ENCODE peak calls at places on chromosomes 11 and 22, in five cellular contexts. B, J, W, S and N are unnamed samples.

GRCh38 chr22:27372969-27373670 is 428.4 kb downstream of the MN1 start:
- DNase-seq in B (peak; percentile 86), J (no peak), S (no peak), W (peak; percentile 18), N (no peak)

GRCh38 chr11:72227316-72228228 is 3.0 kb downstream of the INPPL1 start:
- DNase-seq in S (no peak), B (no peak), W (no peak), J (peak; percentile 59), N (no peak)

GRCh38 chr11:60367896-60368295 is 10.4 kb upstream of the MS4A7 start:
- DNase-seq in B (no peak), J (no peak), S (no peak), W (no peak), N (no peak)

GRCh38 chr11:73404048-73404447 is 27.8 kb downstream of the RELT start:
- DNase-seq in B (no peak), W (peak; percentile 59), J (peak; percentile 53), S (no peak), N (peak; percentile 49)

GRCh38 chr22:23397008-23397617 is 183.0 kb downstream of the IGLL1 start:
- DNase-seq in S (no peak), J (no peak), W (no peak), B (no peak), N (no peak)

GRCh38 chr22:31046591-31047226 is 34.4 kb upstream of the SMTN start:
- DNase-seq in B (no peak), S (no peak), W (no peak), J (peak; percentile 62), N (no peak)

GRCh38 chr22:46519377-46519776 is 18.0 kb downstream of the CELSR1 start:
- DNase-seq in S (no peak), J (no peak), W (no peak), B (no peak), N (no peak)

GRCh38 chr11:15660496-15660895 is 545.8 kb downstream of the INSC start:
- DNase-seq in W (no peak), J (no peak), S (no peak), B (peak; percentile 7), N (peak; percentile 28)

GRCh38 chr11:131042041-131042390 is 125.7 kb upstream of the SNX19 start:
- DNase-seq in J (peak; percentile 57), B (no peak), S (no peak), W (no peak), N (no peak)

GRCh38 chr11:18720811-18721575 is 5.0 kb downstream of the IGSF22 start:
- DNase-seq in J (peak; percentile 46), W (peak; percentile 55), B (peak; percentile 92), S (peak; percentile 32), N (no peak)

GRCh38 chr11:129625930-129626329 is 189.7 kb upstream of the TMEM45B start:
- DNase-seq in B (no peak), W (no peak), S (no peak), J (no peak), N (peak; percentile 90)

GRCh38 chr11:88338223-88338661 is 706 bp upstream of the CTSC start:
- DNase-seq in J (peak; percentile 84), S (peak; percentile 47), W (peak; percentile 47), B (peak; percentile 55), N (peak; percentile 94)

DNA sequence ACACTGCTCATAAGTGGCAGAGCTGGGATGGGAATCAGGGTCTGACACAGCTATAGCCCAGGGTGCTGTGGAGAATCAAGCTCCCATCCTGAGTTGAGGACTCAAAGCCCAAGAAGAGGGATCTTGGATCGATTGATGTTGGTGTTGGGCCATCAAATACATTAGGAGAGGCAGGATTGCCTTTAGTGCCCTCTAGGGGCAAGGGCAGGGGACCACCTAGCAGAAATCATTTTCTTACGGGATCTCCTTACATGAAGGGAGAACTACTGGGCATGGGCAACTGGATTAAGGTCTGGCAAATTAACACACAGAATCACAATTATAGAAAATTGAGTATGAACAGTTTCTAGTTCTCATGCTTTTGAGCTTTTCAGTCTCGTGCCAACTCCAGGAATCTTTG is 24.9 kb upstream of the EMSY start:
- DNase-seq in S (no peak), W (no peak), B (no peak), J (peak; percentile 6), N (peak; percentile 16)
- TF ChIP-seq CTCF in S (peak; percentile 45), W (peak; percentile 55), B (peak; percentile 24), J (peak; percentile 40), N (peak; percentile 10)

GRCh38 chr11:38446336-38446735 is 1848.3 kb upstream of the RAG2 start:
- DNase-seq in B (no peak), J (no peak), S (no peak), W (peak; percentile 3), N (no peak)
- TF ChIP-seq CTCF in B (no peak), J (no peak), S (no peak), W (no peak), N (no peak)

DNA sequence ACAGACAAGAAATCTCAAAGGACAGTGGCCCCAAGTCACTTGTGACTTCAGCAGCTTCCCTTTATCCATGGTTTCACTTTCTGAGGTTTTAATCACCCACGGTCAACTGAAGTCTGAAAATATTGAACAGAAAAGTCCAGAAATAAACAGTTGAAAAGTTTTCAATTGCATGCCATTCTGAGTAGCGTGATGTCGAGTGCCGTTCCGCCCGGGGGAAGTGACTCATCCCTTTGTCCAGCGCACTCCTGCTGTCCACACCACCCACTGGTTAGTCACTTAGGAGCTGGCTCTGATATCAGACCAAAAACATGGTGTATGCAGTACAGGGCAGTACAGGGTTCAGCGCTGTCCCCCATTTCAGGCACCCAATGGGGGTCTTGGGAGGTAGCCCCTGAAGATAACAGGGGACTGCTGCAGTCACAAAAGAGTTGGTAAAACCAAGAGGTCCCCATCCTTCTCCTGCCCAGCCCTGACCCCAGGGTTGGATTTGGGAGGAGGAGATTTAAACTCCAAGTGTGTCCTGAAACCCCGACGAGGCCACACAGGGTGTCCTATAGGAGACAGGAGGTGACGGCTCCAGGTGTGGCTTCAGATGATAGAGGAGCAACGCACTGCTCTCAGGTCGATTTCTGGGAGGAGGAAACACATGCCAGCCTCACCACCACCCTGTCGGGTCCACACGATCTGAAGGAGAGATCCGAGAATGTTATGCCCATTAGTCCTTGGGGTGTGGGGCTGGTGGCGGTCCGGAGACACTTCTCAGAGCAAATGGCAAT is 390.1 kb downstream of the CTTN start:
- DNase-seq in B (no peak), W (peak; percentile 94), S (peak; percentile 33), J (peak; percentile 86), N (peak; percentile 66)
- TF ChIP-seq CTCF in B (no peak), W (no peak), S (no peak), J (no peak), N (no peak)

DNA sequence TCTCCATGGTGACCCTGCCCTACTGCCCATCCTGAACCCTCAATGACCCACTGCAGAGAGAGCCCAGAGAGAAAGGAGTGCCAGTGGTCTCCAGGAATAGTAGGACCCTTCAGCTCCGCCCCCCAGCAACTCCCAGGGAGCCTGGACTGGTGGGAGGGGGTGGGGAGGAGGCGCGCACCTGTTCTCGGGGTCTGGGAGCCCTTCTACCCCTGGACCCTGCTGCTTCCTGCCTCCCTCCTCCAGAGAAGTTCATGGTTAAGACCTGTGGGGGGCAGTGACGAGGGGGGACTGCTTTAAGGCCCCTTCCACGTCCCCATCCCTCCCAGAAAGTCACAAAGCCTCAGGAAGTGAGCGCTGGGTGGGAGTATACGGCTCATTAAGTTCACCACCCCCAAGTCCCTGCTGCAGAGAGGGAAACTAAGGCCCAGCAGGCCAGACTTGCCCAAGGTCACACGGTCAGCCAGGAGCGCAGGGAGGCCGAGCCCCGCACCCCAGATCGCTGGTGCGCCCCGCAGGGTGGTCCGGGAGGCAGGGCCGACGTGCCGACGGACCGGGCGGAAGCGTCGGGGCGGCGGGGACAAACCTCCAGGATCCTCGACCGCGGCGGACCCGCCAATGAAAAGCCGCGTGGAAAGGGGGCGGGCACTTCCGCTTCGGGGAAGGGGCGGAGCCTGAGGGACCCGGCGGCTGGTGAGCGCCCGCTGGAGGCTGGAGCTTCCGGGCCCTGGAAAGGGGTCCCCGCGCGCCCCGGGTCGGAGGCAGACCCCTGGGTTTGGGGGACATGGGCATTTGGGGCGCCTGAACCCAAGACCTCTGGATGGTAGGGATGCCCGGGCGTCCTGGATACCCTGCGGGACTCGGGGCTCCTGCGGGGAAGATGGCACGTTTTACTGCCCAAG is at the start of the genes NUDT22 and TRPT1:
- DNase-seq in B (peak; percentile 96), W (peak; percentile 60), S (no peak), J (peak; percentile 52), N (peak; percentile 79)
- TF ChIP-seq CTCF in B (no peak), W (peak; percentile 55), S (no peak), J (peak; percentile 40), N (peak; percentile 31)